ENCODE peak calls at places on chromosomes 16 and 17, in nine cellular contexts. E is AG09309, C is A549, R is ascending aorta, D is IMR-90, Z is left lung, B is lower lobe of right lung, V is ovary, M is mucosa of descending colon. Y is an unnamed sample.

GRCh38 chr16:17476414-17477259 is 5.9 kb upstream of the XYLT1 start:
- DNase-seq in E (no peak), C (peak), R (no peak), D (peak), Z (no peak), B (no peak), V (peak), M (peak), Y (peak)

GRCh38 chr17:6868579-6868978 is 37.0 kb upstream of the TEKT1 start:
- DNase-seq in E (no peak), C (no peak), R (no peak), D (no peak), Z (no peak), B (no peak), V (no peak), M (no peak), Y (no peak)

GRCh38 chr16:89298826-89299225 is 81.3 kb downstream of the ZNF778 start:
- DNase-seq in E (no peak), C (no peak), R (no peak), D (no peak), Z (no peak), B (no peak), V (no peak), M (no peak), Y (no peak)

GRCh38 chr16:31149332-31149731 is 534 bp downstream of the PRSS36 start:
- DNase-seq in E (no peak), C (no peak), R (no peak), D (no peak), Z (no peak), B (no peak), V (no peak), M (no peak), Y (no peak)

GRCh38 chr16:27781195-27781524 is 231.2 kb downstream of the KATNIP start:
- DNase-seq in E (no peak), C (no peak), R (no peak), D (no peak), Z (no peak), B (no peak), V (no peak), M (no peak), Y (no peak)

GRCh38 chr16:17556276-17557052 is 85.7 kb upstream of the XYLT1 start:
- DNase-seq in E (no peak), C (peak), R (no peak), D (peak), Z (no peak), B (no peak), V (no peak), M (peak), Y (peak)

GRCh38 chr17:36089888-36090836 is at the start of gene CCL3:
- DNase-seq in E (no peak), C (no peak), R (peak), D (no peak), Z (peak), B (no peak), V (no peak), M (no peak), Y (no peak)

GRCh38 chr16:68275611-68276191 is 11.4 kb downstream of the SLC7A6 start:
- DNase-seq in E (no peak), C (no peak), R (no peak), D (no peak), Z (no peak), B (no peak), V (no peak), M (no peak), Y (no peak)

GRCh38 chr17:17506181-17506741 is 10.1 kb upstream of the RASD1 start:
- DNase-seq in E (no peak), C (no peak), R (no peak), D (no peak), Z (no peak), B (peak), V (no peak), M (peak), Y (no peak)

GRCh38 chr16:85396879-85397871 is 215.9 kb upstream of the GSE1 start:
- DNase-seq in E (no peak), C (no peak), R (peak), D (no peak), Z (peak), B (peak), V (peak), M (peak), Y (no peak)

GRCh38 chr17:38579934-38580333 is 25.8 kb downstream of the SRCIN1 start:
- DNase-seq in E (no peak), C (peak), R (no peak), D (peak), Z (no peak), B (peak), V (no peak), M (no peak), Y (no peak)

GRCh38 chr17:76075364-76076099 is 951 bp downstream of the GALR2 start:
- DNase-seq in E (no peak), C (peak), R (no peak), D (no peak), Z (no peak), B (no peak), V (no peak), M (peak), Y (no peak)

GRCh38 chr16:87317766-87318121 is 552 bp upstream of the C16orf95 start:
- DNase-seq in E (no peak), C (peak), R (peak), D (peak), Z (peak), B (peak), V (peak), M (peak), Y (peak)

GRCh38 chr17:3555189-3555796 is 2.3 kb downstream of the TRPV3 start:
- DNase-seq in E (no peak), C (no peak), R (no peak), D (no peak), Z (no peak), B (no peak), V (no peak), M (no peak), Y (no peak)

GRCh38 chr17:4934173-4934979 is 2.3 kb downstream of the GP1BA start:
- DNase-seq in E (no peak), C (no peak), R (no peak), D (peak), Z (peak), B (no peak), V (no peak), M (peak), Y (no peak)

GRCh38 chr17:17719966-17720543 is 38.8 kb downstream of the RAI1 start:
- DNase-seq in E (no peak), C (no peak), R (no peak), D (no peak), Z (no peak), B (no peak), V (no peak), M (no peak), Y (no peak)

GRCh38 chr16:65808735-65809134 is 557.8 kb upstream of the CDH5 start:
- DNase-seq in E (no peak), C (no peak), R (no peak), D (no peak), Z (no peak), B (no peak), V (no peak), M (no peak), Y (no peak)

GRCh38 chr16:77231047-77231446 is 31.8 kb downstream of the SYCE1L start:
- DNase-seq in E (no peak), C (no peak), R (no peak), D (no peak), Z (no peak), B (no peak), V (no peak), M (no peak), Y (no peak)

GRCh38 chr17:49859991-49860953 is 12.4 kb upstream of the TAC4 start:
- DNase-seq in E (no peak), C (no peak), R (no peak), D (no peak), Z (peak), B (no peak), V (no peak), M (peak), Y (no peak)
- TF ChIP-seq CTCF in E (no peak), C (no peak), R (no peak), D (peak), Z (no peak), B (no peak), V (no peak), M (no peak), Y (no peak)

GRCh38 chr17:39673335-39674081 is 5.3 kb downstream of the PNMT start:
- DNase-seq in E (no peak), C (no peak), R (peak), D (no peak), Z (no peak), B (no peak), V (no peak), M (no peak), Y (no peak)

GRCh38 chr17:39671651-39672521 is 3.6 kb downstream of the PNMT start:
- DNase-seq in E (no peak), C (peak), R (peak), D (peak), Z (no peak), B (no peak), V (no peak), M (peak), Y (peak)

GRCh38 chr17:39670746-39671145 is 2.5 kb downstream of the PNMT start:
- DNase-seq in E (no peak), C (no peak), R (no peak), D (no peak), Z (no peak), B (no peak), V (no peak), M (no peak), Y (no peak)

GRCh38 chr17:39674179-39674578 is 5.9 kb downstream of the PNMT start:
- DNase-seq in E (no peak), C (no peak), R (peak), D (no peak), Z (no peak), B (no peak), V (no peak), M (no peak), Y (no peak)

GRCh38 chr17:39672522-39673334 is 4.5 kb downstream of the PNMT start:
- DNase-seq in E (no peak), C (no peak), R (peak), D (no peak), Z (no peak), B (no peak), V (no peak), M (peak), Y (no peak)
- TF ChIP-seq CTCF in E (no peak), C (no peak), R (no peak), D (no peak), Z (no peak), B (no peak), V (no peak), M (no peak), Y (peak)

DNA sequence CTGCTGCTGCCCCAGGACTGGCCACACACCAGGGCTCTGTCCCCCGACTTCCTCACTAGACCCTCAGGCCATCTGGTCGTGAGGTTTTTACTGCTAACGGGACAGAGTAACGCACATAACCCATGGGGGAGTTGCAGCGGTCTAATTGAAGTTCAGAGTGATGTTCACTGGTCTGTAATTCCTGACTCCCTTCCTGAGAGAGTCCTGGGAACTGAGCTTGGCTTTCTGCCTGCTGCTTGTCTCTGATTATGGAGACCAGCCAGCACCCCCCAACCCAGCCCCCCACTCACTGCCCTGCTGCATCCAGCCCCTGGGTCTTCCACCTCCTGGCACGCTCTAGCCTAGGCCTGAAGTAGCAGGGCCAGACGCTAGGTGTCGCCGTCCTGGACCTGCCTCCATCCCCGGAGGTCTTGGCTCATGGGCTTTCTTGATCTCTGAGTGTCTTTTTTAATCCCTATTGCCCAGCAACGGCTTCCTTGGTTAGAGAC is 192.9 kb downstream of the CCDC182 start:
- DNase-seq in E (no peak), C (no peak), R (peak), D (no peak), Z (no peak), B (no peak), V (peak), M (peak), Y (no peak)
- TF ChIP-seq CTCF in E (peak), C (no peak), R (peak), D (peak), Z (peak), B (peak), V (peak), M (peak), Y (peak)

DNA sequence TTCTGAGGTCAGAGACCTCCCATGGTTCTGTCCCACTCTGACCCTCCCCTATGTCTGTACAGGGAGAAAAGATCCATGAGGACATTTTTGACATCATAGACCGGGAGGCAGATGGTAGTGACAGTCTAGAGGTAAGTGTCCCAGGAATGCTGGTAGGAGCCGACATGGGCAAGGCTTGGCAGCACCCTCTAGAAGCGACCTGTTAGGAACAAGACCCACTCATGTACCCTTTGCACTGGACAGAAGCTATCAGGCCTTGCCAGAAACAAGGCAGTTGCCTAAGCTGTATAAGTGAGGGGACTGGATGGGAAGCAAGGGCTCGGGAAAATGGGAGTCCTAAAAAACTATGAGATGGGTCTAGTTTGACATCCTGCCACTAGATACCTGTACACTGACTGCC is 2.5 kb downstream of the TUBG1 start:
- DNase-seq in E (no peak), C (no peak), R (no peak), D (no peak), Z (no peak), B (no peak), V (no peak), M (no peak), Y (no peak)
- TF ChIP-seq CTCF in E (no peak), C (no peak), R (no peak), D (no peak), Z (no peak), B (no peak), V (no peak), M (no peak), Y (no peak)

DNA sequence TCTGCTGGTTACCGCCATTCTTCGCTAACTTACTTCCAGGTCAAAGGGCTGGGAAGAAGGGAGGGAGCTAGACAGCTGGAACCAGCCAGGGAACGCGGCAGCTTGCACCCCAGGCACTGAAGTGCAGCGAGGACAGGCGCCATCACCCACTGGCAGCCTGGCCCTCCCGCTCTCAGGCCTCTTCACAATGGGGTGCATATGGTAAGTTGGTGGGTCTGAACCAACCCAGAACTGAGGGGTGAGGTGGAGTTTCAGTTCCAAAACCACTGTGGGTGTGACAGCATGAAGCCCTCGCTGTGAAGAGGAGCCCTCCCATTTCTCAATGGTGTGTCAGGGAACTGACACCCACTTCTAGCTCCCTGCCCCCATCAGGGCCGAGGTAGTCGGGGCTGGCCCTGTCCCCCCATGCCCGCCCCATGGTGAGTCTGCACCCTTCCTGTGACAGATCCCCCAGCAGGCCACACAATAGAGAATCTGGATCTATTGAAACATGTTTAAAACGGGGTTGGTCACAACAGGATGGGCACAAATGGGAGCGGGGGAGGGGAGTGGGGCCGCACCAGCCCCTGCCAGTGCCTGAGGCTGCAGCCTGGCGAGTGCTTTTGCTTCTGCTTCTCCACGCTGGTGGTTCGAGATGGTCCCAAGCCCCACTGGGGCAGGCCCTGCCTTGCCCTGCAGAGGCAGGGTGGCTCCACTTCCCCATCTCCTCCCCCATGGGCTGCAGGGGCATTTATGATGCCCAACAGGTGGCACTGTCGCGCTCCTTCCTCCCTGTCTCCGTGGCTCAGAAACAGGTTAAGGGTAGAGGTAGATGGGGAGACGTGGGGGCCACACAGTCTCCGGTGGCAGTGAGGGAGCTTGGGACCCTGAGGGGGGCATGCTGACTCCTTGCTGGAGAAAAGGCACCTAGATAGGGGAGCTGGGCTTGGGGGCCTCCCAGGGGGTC is 2.3 kb downstream of the LIMD2 start:
- DNase-seq in E (no peak), C (peak), R (peak), D (no peak), Z (peak), B (peak), V (no peak), M (peak), Y (no peak)
- TF ChIP-seq CTCF in E (peak), C (peak), R (peak), D (peak), Z (peak), B (peak), V (no peak), M (peak), Y (peak)

GRCh38 chr17:64635647-64636305 is 26.3 kb downstream of the SMURF2 start:
- DNase-seq in E (peak), C (no peak), R (no peak), D (peak), Z (no peak), B (no peak), V (no peak), M (no peak), Y (peak)
- TF ChIP-seq CTCF in E (no peak), C (no peak), R (no peak), D (no peak), Z (no peak), B (no peak), V (no peak), M (no peak), Y (no peak)

DNA sequence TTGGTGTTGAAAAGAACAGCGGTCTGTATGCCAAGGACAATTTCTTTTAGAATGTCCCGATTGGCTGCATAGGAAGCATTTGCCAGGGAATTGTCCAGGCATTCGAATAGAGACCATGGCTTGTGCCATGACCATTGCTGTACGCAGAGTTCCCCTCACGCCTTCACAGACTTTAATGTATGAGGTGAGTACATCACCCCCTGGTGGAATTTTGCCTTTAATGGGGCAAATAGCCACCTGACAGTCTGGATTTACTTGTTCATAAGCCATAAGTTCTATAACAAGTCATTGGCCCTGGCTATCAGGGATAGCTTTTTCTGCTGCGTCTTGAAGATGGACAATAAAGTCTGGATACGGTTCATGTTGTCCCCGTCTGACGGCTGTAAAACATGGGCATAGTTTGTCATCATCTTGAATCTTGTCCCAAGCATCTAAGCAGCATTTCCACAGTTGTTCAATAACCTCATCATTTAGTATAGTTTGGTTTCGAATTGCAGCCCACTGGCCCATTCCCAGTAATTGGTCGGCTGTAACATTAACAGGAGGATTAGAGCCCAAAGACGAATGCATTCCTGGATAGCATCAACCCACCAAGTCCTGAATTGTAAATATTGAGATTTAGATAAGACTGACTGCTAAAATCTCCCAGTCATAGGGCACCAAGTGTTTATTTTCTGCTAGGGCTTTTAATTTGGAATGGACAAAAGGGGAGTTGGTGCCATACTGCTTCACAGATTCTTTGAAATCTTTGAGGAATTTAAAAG is 67.7 kb upstream of the ARL4D start:
- DNase-seq in E (no peak), C (no peak), R (no peak), D (peak), Z (no peak), B (no peak), V (no peak), M (no peak), Y (no peak)
- TF ChIP-seq CTCF in E (no peak), C (no peak), R (no peak), D (peak), Z (no peak), B (no peak), V (no peak), M (no peak), Y (peak)

Y was measured in HFFc6.